ENCODE peak calls at places on chromosome X, in seven cellular contexts. F is HFF-Myc, U is fibroblast of mammary gland, H is AG04449, M is BE2C, D is astrocyte of the cerebellum, A is AG09309. G is an unnamed sample.

GRCh38 chrX:37786666-37787337 is 6.9 kb downstream of the CYBB start:
- DNase-seq in M (no peak), A (no peak), U (no peak), F (no peak), D (no peak), H (no peak), G (no peak)

GRCh38 chrX:17635231-17635630 is 102.1 kb upstream of the SCML1 start:
- DNase-seq in U (no peak), H (no peak), M (peak), D (no peak), F (no peak), A (no peak), G (no peak)

GRCh38 chrX:18927558-18927957 is 56.4 kb downstream of the PHKA2 start:
- DNase-seq in D (no peak), A (no peak), M (no peak), H (no peak), F (no peak), U (no peak), G (no peak)

GRCh38 chrX:51182545-51182944 is 150.1 kb upstream of the NUDT10 start:
- DNase-seq in F (no peak), H (no peak), D (no peak), U (no peak), M (no peak), A (no peak), G (no peak)

GRCh38 chrX:137945470-137945869 is 379.5 kb downstream of the ZIC3 start:
- DNase-seq in M (no peak), H (no peak), D (no peak), U (no peak), A (no peak), F (no peak), G (no peak)

GRCh38 chrX:2974946-2975345 is 31.4 kb upstream of the ARSH start:
- DNase-seq in F (no peak), H (no peak), U (no peak), D (peak), M (no peak), A (no peak), G (no peak)

GRCh38 chrX:2325076-2325784 is 175.5 kb downstream of the DHRSX start:
- DNase-seq in F (no peak), U (peak), M (no peak), A (peak), H (peak), D (peak), G (peak)

GRCh38 chrX:118534716-118535493 is 39.3 kb downstream of the DOCK11 start:
- DNase-seq in F (no peak), U (no peak), M (no peak), D (peak), H (no peak), A (no peak), G (no peak)

GRCh38 chrX:53686151-53686885 is at the start of gene HUWE1:
- DNase-seq in F (no peak), A (no peak), D (no peak), U (peak), M (peak), H (no peak), G (no peak)

GRCh38 chrX:33032700-33033099 is 178.6 kb downstream of the DMD start:
- DNase-seq in U (no peak), F (no peak), M (no peak), D (no peak), A (no peak), H (no peak), G (no peak)

GRCh38 chrX:150526692-150527091 is 41.7 kb upstream of the MTM1 start:
- DNase-seq in H (no peak), A (no peak), M (no peak), U (no peak), D (no peak), F (no peak), G (no peak)

GRCh38 chrX:136193771-136194170 is 46.4 kb downstream of the FHL1 start:
- DNase-seq in H (no peak), M (no peak), D (no peak), F (no peak), U (no peak), A (no peak), G (no peak)

GRCh38 chrX:123773258-123773978 is 40.6 kb upstream of the THOC2 start:
- DNase-seq in M (no peak), U (peak), A (no peak), F (no peak), H (no peak), D (no peak), G (no peak)

GRCh38 chrX:137587151-137587550 is 21.2 kb downstream of the ZIC3 start:
- DNase-seq in F (no peak), A (no peak), H (no peak), D (no peak), M (no peak), U (no peak), G (no peak)

GRCh38 chrX:39397561-39398200 is 596.4 kb downstream of the MID1IP1 start:
- DNase-seq in U (no peak), H (no peak), D (no peak), F (no peak), M (no peak), A (no peak), G (no peak)

GRCh38 chrX:26558719-26559386 is 342.9 kb downstream of the MAGEB5 start:
- DNase-seq in F (no peak), M (no peak), U (no peak), D (no peak), A (no peak), H (no peak), G (no peak)
- H3K4me3 ChIP-seq in F (no peak), M (no peak), U (no peak), D (no peak), A (no peak), H (no peak), G (no peak)

GRCh38 chrX:40647307-40648197 is at the start of gene CXorf38:
- DNase-seq in U (peak), D (peak), M (peak), F (peak), A (peak), H (no peak), G (peak)
- TF ChIP-seq CTCF in U (no peak), D (no peak), M (no peak), F (no peak), A (peak), H (no peak), G (no peak)

DNA sequence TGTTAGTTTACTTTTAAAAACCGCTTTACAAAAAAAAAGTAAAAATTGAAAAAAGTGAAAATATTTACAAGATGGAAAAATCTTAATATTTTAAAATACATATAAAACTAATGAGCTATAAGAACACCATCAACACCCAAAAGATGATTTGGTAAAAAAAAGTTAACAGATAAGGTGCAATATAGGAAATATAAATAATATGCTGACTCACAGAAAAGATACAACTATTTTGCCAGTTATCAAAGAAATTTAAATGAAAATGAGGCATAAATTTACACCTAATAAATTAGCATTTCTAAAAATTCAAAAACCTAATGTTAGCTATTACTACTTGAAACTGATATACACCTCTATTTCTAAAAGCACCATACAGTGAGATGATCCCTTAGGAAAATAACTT is 54.5 kb downstream of the BRWD3 start:
- DNase-seq in M (no peak), A (no peak), H (no peak), F (no peak), D (no peak), U (no peak), G (no peak)
- H3K4me3 ChIP-seq in M (no peak), A (no peak), H (no peak), F (no peak), D (no peak), U (no peak), G (no peak)

DNA sequence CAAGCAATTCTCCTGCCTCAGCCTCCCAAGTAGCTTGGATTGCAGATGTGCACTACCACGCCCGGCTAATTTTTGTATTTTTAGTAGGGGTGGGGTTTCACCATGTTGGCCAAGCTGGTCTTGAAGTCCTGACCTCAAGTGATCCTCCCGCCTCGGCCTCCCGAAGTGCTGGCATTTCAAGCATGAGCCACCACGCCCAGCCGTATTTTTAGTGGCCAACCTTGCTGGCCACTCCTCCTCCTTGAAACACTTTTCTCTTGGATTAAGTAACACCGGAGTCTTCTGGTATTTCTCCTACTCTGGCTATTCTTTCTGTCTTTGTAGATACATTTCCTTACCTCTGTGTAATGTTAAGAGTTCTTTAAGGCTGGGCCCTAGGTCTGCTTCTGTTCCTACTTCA is 11.1 kb upstream of the RPL39 start:
- DNase-seq in F (no peak), D (no peak), A (no peak), M (no peak), U (no peak), H (no peak), G (no peak)
- TF ChIP-seq CTCF in F (no peak), D (no peak), A (no peak), M (no peak), U (no peak), H (no peak), G (no peak)

DNA sequence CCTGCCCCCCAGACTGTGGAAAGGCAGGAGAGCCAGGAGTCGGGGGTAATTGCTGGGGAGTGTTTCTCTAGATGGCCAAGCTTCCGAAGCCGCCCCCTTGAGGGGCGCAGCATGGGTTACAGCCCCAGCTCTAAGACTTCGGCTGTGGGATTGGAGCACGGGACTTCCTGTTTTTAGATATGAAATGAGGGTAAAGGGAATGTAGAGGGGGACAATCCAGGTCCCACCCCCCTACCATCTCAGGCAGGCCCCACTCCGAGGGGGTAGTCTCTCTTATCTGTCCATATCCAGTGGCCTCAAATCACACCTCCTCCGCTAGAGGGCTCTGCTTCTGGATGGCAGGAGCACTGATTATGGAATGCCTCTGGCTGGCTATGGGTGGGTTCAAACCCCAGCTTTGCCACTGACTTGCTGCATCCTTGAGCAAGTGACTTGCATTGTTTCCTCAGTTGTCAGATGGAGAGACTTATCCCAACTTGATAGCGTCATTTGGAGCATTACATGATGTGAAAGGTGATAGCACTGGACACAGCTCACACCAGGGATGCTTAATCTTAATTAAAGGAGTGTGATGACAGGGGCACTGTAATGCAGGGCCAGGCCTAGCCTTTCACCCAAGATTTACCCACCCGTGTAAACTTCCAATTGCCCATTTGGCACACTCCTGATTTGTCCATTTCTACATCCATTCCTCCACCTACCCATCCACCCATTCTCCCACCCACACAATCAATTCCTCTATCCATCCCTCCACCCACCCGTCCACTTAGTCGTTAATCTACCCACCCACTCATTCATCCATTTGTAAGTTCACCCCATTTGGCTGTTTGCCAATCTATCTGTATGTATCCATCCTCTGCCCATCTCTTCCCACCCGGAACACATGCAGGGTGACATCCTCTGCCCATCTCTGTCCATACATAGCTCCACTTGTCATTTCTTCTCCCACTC is 845 bp upstream of the KCND1 start:
- DNase-seq in U (peak), H (no peak), D (no peak), M (peak), F (no peak), A (no peak), G (no peak)
- H3K4me3 ChIP-seq in U (peak), H (peak), D (peak), M (peak), F (peak), A (peak), G (peak)

GRCh38 chrX:70924294-70924693 is 6.6 kb downstream of the SLC7A3 start:
- DNase-seq in D (no peak), M (no peak), F (no peak), A (no peak), U (no peak), H (no peak), G (no peak)

GRCh38 chrX:70922776-70923473 is 8.0 kb downstream of the SLC7A3 start:
- DNase-seq in U (no peak), A (no peak), D (no peak), M (no peak), H (no peak), F (no peak), G (no peak)

GRCh38 chrX:70916754-70917153 is 8.2 kb upstream of the TEX11 start:
- DNase-seq in M (no peak), U (no peak), D (no peak), F (no peak), H (no peak), A (no peak), G (no peak)

GRCh38 chrX:70921709-70922352 is 9.1 kb downstream of the SLC7A3 start:
- DNase-seq in F (no peak), M (no peak), A (no peak), U (no peak), D (no peak), H (no peak), G (no peak)
- TF ChIP-seq CTCF in F (no peak), M (no peak), A (no peak), U (no peak), D (no peak), H (no peak), G (no peak)